ENCODE peak calls at places on chromosomes 3 and 15, in ten cellular contexts. L is GM04504, W is gastrocnemius medialis, X is mesenteric fat pad, K is IMR-90, U is AG09319, G is choroid plexus epithelial cell, C is T follicular helper cell, Q is fibroblast of mammary gland, F is cardiac muscle cell. B is an unnamed sample.

GRCh38 chr3:129749692-129750091 is 143.2 kb upstream of the PLXND1 start:
- DNase-seq in F (no peak), G (no peak), C (no peak), X (no peak), Q (no peak), K (no peak), W (no peak), L (no peak), U (no peak), B (no peak)

GRCh38 chr3:81761904-81762565 is 590 bp upstream of the GBE1 start:
- DNase-seq in X (no peak), L (no peak), K (no peak), G (no peak), W (no peak), U (no peak), Q (no peak), F (peak), C (no peak), B (no peak)

GRCh38 chr3:15685927-15686326 is 84.4 kb downstream of the BTD start:
- DNase-seq in Q (no peak), F (no peak), C (no peak), K (no peak), G (no peak), L (no peak), U (no peak), X (no peak), W (no peak), B (no peak)

GRCh38 chr3:34439796-34440195 is 641.4 kb downstream of the PDCD6IP start:
- DNase-seq in L (no peak), K (no peak), C (no peak), X (no peak), G (no peak), F (no peak), Q (no peak), W (no peak), U (no peak), B (no peak)

GRCh38 chr3:114624047-114624445 is 330.2 kb downstream of the TIGIT start:
- DNase-seq in F (peak), W (peak), Q (peak), U (peak), K (peak), C (no peak), L (peak), G (peak), X (no peak), B (no peak)

GRCh38 chr3:171495413-171495812 is 35.2 kb upstream of the TNIK start:
- DNase-seq in K (no peak), G (no peak), U (no peak), F (no peak), C (no peak), Q (no peak), X (no peak), W (no peak), L (no peak), B (no peak)

GRCh38 chr3:58874795-58875194 is 175.0 kb downstream of the CFAP20DC start:
- DNase-seq in F (no peak), U (no peak), W (no peak), K (peak), C (no peak), X (no peak), Q (peak), G (no peak), L (no peak), B (peak)

GRCh38 chr3:42247576-42248027 is 18.4 kb downstream of the CCK start:
- DNase-seq in X (no peak), L (peak), W (peak), C (peak), Q (peak), G (peak), U (peak), K (peak), F (peak), B (no peak)

GRCh38 chr15:66941791-66942190 is 123.6 kb upstream of the SMAD3 start:
- DNase-seq in K (no peak), G (no peak), Q (no peak), C (no peak), L (no peak), U (no peak), W (no peak), F (no peak), X (peak), B (peak)

GRCh38 chr15:41775651-41776050 is 1.4 kb downstream of the MAPKBP1 start:
- DNase-seq in C (no peak), U (no peak), L (no peak), K (no peak), X (no peak), G (no peak), Q (no peak), F (no peak), W (no peak), B (no peak)